ENCODE peak calls at places on chromosome 11, in nine cellular contexts. W is ELR; N is stimulated activated naive CD4-positive, alpha-beta T cell treated with Interleukin-2 at 50 U/mL for 16 hours; Q is G401; P is cerebellar cortex; J is cardiac fibroblast; V is sciatic nerve; B is neural progenitor cell; R is fibroblast of mammary gland. U is an unnamed sample.

GRCh38 chr11:34166806-34167740 is 61.6 kb downstream of the NAT10 start:
- DNase-seq in W (no peak), N (no peak), Q (no peak), P (no peak), J (no peak), V (no peak), B (no peak), R (no peak), U (no peak)

GRCh38 chr11:132028380-132029240 is 658.2 kb downstream of the NTM start:
- DNase-seq in W (peak), N (no peak), Q (peak), P (peak), J (no peak), V (no peak), B (peak), R (peak), U (peak)

GRCh38 chr11:2431395-2431794 is 12.9 kb downstream of the TRPM5 start:
- DNase-seq in W (no peak), N (no peak), Q (no peak), P (no peak), J (no peak), V (no peak), B (no peak), R (no peak), U (no peak)

GRCh38 chr11:114111369-114112042 is 52.0 kb downstream of the ZBTB16 start:
- DNase-seq in W (no peak), N (no peak), Q (no peak), P (no peak), J (peak), V (no peak), B (no peak), R (peak), U (no peak)

GRCh38 chr11:3126901-3127691 is 38.0 kb downstream of the OSBPL5 start:
- DNase-seq in W (no peak), N (no peak), Q (no peak), P (no peak), J (no peak), V (peak), B (no peak), R (no peak), U (no peak)

GRCh38 chr11:69122642-69123431 is 32.9 kb upstream of the SMIM38 start:
- DNase-seq in W (peak), N (peak), Q (peak), P (peak), J (peak), V (no peak), B (peak), R (peak), U (peak)

GRCh38 chr11:27723685-27724084 is 23.4 kb upstream of the BDNF start:
- DNase-seq in W (peak), N (no peak), Q (no peak), P (peak), J (no peak), V (no peak), B (no peak), R (no peak), U (no peak)

GRCh38 chr11:45859661-45860140 is 12.4 kb downstream of the CRY2 start:
- DNase-seq in W (peak), N (no peak), Q (peak), P (peak), J (peak), V (peak), B (peak), R (peak), U (peak)

GRCh38 chr11:32450372-32450771 is 15.0 kb upstream of the WT1 start:
- DNase-seq in W (no peak), N (no peak), Q (no peak), P (no peak), J (no peak), V (no peak), B (no peak), R (no peak), U (no peak)

GRCh38 chr11:32420139-32420538 is 15.2 kb downstream of the WT1 start:
- DNase-seq in W (no peak), N (no peak), Q (no peak), P (no peak), J (no peak), V (no peak), B (no peak), R (no peak), U (no peak)

GRCh38 chr11:10366568-10367331 is 61.9 kb downstream of the ADM start:
- DNase-seq in W (peak), N (peak), Q (peak), P (peak), J (peak), V (peak), B (peak), R (peak), U (peak)

GRCh38 chr11:47101452-47101851 is 75.2 kb downstream of the ARFGAP2 start:
- DNase-seq in W (no peak), N (no peak), Q (no peak), P (no peak), J (no peak), V (no peak), B (no peak), R (no peak), U (no peak)

GRCh38 chr11:46249103-46249942 is 28.1 kb upstream of the CREB3L1 start:
- DNase-seq in W (peak), N (no peak), Q (no peak), P (peak), J (peak), V (no peak), B (no peak), R (peak), U (no peak)

GRCh38 chr11:102453286-102453797 is 777 bp upstream of the TMEM123 start:
- DNase-seq in W (no peak), N (peak), Q (peak), P (no peak), J (no peak), V (peak), B (no peak), R (peak), U (peak)

GRCh38 chr11:119175493-119176077 is 7.1 kb downstream of the NLRX1 start:
- DNase-seq in W (peak), N (no peak), Q (no peak), P (no peak), J (peak), V (no peak), B (no peak), R (peak), U (peak)

GRCh38 chr11:61489833-61490585 is 18.5 kb upstream of the LRRC10B start:
- DNase-seq in W (no peak), N (no peak), Q (no peak), P (no peak), J (peak), V (no peak), B (peak), R (peak), U (no peak)

GRCh38 chr11:66967670-66968425 is 7.3 kb upstream of the C11orf86 start:
- DNase-seq in W (peak), N (no peak), Q (no peak), P (no peak), J (peak), V (no peak), B (no peak), R (peak), U (peak)